ENCODE peak calls at places on chromosomes 6 and 20, in seven cellular contexts. T is sigmoid colon, Y is HCT116, K is K562, X is stomach, C is breast epithelium, L is H1. G is an unnamed sample.

GRCh38 chr6:170025341-170026271 is 265.3 kb downstream of the DLL1 start:
- DNase-seq in L (no peak), X (peak; percentile 24), T (peak; percentile 67), Y (no peak), C (peak; percentile 17), K (no peak), G (no peak)

GRCh38 chr6:20652691-20653479 is 118.6 kb downstream of the CDKAL1 start:
- DNase-seq in K (no peak), Y (no peak), T (no peak), X (no peak), C (no peak), L (no peak), G (no peak)

GRCh38 chr6:43644940-43645612 is at the start of gene RSPH9:
- DNase-seq in L (peak; percentile 92), X (peak; percentile 63), Y (no peak), C (peak; percentile 80), K (no peak), T (peak; percentile 83), G (no peak)

GRCh38 chr6:110355727-110356126 is 2.4 kb downstream of the METTL24 start:
- DNase-seq in Y (no peak), T (no peak), K (no peak), X (no peak), L (no peak), C (no peak), G (no peak)

GRCh38 chr6:139732451-139732850 is 358.0 kb upstream of the CITED2 start:
- DNase-seq in K (no peak), X (no peak), T (peak; percentile 73), L (no peak), C (peak; percentile 74), Y (peak; percentile 18), G (no peak)

GRCh38 chr6:47153066-47153755 is 111.1 kb upstream of the ADGRF1 start:
- DNase-seq in L (no peak), K (no peak), X (no peak), Y (no peak), T (no peak), C (no peak), G (no peak)

GRCh38 chr6:170122676-170123075 is 168.2 kb downstream of the DLL1 start:
- DNase-seq in T (peak; percentile 10), X (peak; percentile 24), C (no peak), Y (no peak), K (no peak), L (no peak), G (no peak)

GRCh38 chr20:15378151-15378550 is 1040.7 kb upstream of the FLRT3 start:
- DNase-seq in Y (no peak), C (no peak), L (no peak), X (no peak), K (no peak), T (no peak), G (no peak)

GRCh38 chr6:79512014-79512413 is 25.2 kb downstream of the LCA5 start:
- DNase-seq in Y (no peak), K (no peak), X (no peak), C (no peak), T (no peak), L (no peak), G (no peak)

GRCh38 chr6:88899569-88900316 is 63.7 kb downstream of the RNGTT start:
- DNase-seq in X (no peak), Y (no peak), K (no peak), T (no peak), C (no peak), L (no peak), G (no peak)

GRCh38 chr6:122081921-122082320 is 317.5 kb upstream of the HSF2 start:
- DNase-seq in X (no peak), T (no peak), L (no peak), K (no peak), C (no peak), Y (no peak), G (no peak)

GRCh38 chr6:135088818-135089809 is 34.5 kb upstream of the HBS1L start:
- DNase-seq in L (no peak), C (no peak), K (peak; percentile 52), Y (peak; percentile 13), T (no peak), X (no peak), G (peak; percentile 85)

GRCh38 chr6:106398621-106399020 is 38.1 kb downstream of the CRYBG1 start:
- DNase-seq in L (no peak), Y (no peak), T (no peak), K (no peak), X (no peak), C (no peak), G (no peak)

GRCh38 chr6:35781290-35781689 is 471 bp downstream of the CLPSL1 start:
- DNase-seq in T (no peak), L (no peak), C (no peak), Y (no peak), K (no peak), X (no peak), G (no peak)

GRCh38 chr6:108744996-108745395 is 103.2 kb upstream of the ARMC2 start:
- DNase-seq in C (no peak), K (no peak), Y (no peak), T (no peak), X (no peak), L (no peak), G (no peak)

GRCh38 chr20:25353368-25353753 is 37.3 kb downstream of the ABHD12 start:
- DNase-seq in L (no peak), X (no peak), T (no peak), K (no peak), C (no peak), Y (no peak), G (no peak)
- H3K27ac ChIP-seq in L (peak overlapping the region; percentile 4), X (no peak overlapping the region), T (peak overlapping the region; percentile 54), K (no peak overlapping the region), C (no peak overlapping the region), Y (no peak overlapping the region), G (no peak overlapping the region)

DNA sequence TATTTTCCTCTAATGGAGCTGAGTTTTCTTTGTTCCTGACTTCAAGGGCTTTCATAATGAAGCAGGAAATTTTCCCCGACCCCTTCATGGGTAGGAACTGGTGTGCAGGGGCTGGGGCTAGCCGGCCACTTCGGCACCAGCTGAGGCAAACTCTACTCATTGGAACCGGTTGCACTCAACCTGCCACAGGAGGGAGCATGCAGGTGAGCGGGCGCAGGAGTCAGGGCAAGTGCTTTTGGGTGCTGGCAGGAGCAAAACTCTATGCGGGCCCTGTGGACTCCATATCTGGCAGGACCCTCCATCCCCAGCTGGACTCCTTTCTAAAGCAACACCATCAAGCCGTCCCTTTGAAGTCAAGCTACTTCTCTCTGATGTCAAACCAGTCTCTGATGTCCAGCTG is 244.2 kb downstream of the EPM2A start:
- DNase-seq in C (no peak), K (no peak), Y (no peak), L (no peak), X (no peak), T (no peak), G (no peak)
- TF ChIP-seq POLR2AphosphoS5 in C (no peak), K (no peak), Y (no peak), L (no peak), X (no peak), T (no peak), G (no peak)

GRCh38 chr6:87670707-87671106 is 31.3 kb downstream of the AKIRIN2 start:
- DNase-seq in L (no peak), T (no peak), K (no peak), Y (no peak), X (no peak), C (no peak), G (no peak)
- H3K27ac ChIP-seq in L (no peak overlapping the region), T (no peak overlapping the region), K (no peak overlapping the region), Y (no peak overlapping the region), X (no peak overlapping the region), C (no peak overlapping the region), G (peak overlapping the region; percentile 49)

GRCh38 chr6:148343383-148343782 is 745 bp downstream of the SASH1 start:
- DNase-seq in K (no peak), C (no peak), Y (no peak), L (no peak), X (no peak), T (no peak), G (no peak)

GRCh38 chr6:148340586-148341297 is 1.9 kb upstream of the SASH1 start:
- DNase-seq in K (no peak), C (no peak), X (no peak), Y (no peak), T (no peak), L (no peak), G (no peak)

GRCh38 chr6:148339766-148340165 is 2.9 kb upstream of the SASH1 start:
- DNase-seq in L (no peak), T (no peak), Y (no peak), K (no peak), C (no peak), X (no peak), G (no peak)

GRCh38 chr6:148343028-148343374 is 363 bp downstream of the SASH1 start:
- DNase-seq in T (no peak), C (peak; percentile 27), X (no peak), K (no peak), L (no peak), Y (no peak), G (no peak)

DNA sequence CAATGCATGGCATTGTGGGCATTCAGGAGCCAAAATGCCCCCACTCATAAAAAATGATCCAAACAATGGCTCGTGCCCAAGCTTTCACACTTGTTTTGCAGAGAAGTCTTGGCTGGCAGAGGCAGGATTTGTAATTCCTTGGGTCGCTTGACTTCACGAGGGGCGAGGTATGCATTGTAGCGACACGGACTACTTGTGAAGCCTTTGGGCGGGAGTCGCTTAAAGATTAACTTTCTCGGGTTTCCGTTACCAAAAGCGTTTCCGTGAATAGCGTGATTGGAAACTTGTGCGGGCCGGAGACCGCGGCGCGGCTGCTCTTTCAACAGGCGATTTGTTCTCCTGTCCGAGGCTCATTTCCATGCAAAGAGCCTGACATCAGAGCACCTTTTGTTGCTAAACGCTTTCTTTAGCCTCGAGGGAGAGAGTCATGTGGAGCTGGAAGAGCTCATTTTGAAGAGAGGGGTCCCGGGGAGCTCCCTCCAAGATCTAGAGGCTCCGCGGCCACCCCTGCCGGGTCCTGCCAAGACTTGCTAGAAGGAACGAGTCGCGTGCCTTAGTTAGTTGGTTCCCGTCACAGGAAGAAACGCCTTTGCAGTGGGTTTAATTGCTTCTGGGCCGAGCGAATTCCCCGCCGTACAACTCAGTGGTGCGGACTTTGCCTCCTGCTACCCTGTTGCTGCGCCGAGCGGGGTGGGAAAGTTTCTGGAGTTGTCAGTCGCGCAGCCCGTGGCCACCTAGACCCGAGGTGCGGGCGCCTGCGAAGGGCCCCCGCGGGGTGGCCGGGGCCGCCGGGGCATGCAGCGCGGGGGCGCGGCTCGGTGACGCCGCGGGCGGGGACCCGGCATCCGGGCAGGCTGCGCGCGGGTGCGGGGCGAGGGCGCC is at the start of gene SASH1:
- DNase-seq in T (peak; percentile 84), L (peak; percentile 85), K (no peak), C (peak; percentile 64), Y (peak; percentile 62), X (peak; percentile 57), G (peak; percentile 2)
- TF ChIP-seq POLR2AphosphoS5 in T (peak; percentile 61), L (peak; percentile 44), K (no peak), C (peak; percentile 59), Y (no peak), X (no peak), G (no peak)

G was measured in HL-60.